ENCODE peak calls at places on chromosomes 5 and 9, in nine cellular contexts. One of them, this sample, is unnamed. For H3K4me1, the result is how much of the 10 kb centered on the place peaks cover.

GRCh38 chr9:21543187-21543586 is 61.1 kb upstream of the IFNE start:
- DNase-seq in right lobe of liver: no peak
- DNase-seq in hepatocyte: no peak
- DNase-seq in heart left ventricle: no peak
- DNase-seq in testis: no peak
- DNase-seq in astrocyte: no peak
- DNase-seq in pancreas: no peak
- DNase-seq in CD8-positive, alpha-beta memory T cell: no peak
- DNase-seq in GM23248: no peak
- DNase-seq in this sample: no peak

GRCh38 chr5:123868267-123868666 is 356.3 kb downstream of the CSNK1G3 start:
- DNase-seq in right lobe of liver: no peak
- DNase-seq in hepatocyte: peak
- DNase-seq in heart left ventricle: no peak
- DNase-seq in testis: no peak
- DNase-seq in astrocyte: no peak
- DNase-seq in pancreas: no peak
- DNase-seq in CD8-positive, alpha-beta memory T cell: no peak
- DNase-seq in GM23248: no peak
- DNase-seq in this sample: no peak

GRCh38 chr5:173623296-173623771 is 6.9 kb upstream of the BOD1 start:
- DNase-seq in right lobe of liver: peak
- DNase-seq in hepatocyte: peak
- DNase-seq in heart left ventricle: no peak
- DNase-seq in testis: no peak
- DNase-seq in astrocyte: no peak
- DNase-seq in pancreas: no peak
- DNase-seq in CD8-positive, alpha-beta memory T cell: no peak
- DNase-seq in GM23248: no peak
- DNase-seq in this sample: no peak

GRCh38 chr9:22354699-22355384 is 91.8 kb upstream of the DMRTA1 start:
- DNase-seq in right lobe of liver: no peak
- DNase-seq in hepatocyte: no peak
- DNase-seq in heart left ventricle: no peak
- DNase-seq in testis: no peak
- DNase-seq in astrocyte: peak
- DNase-seq in pancreas: no peak
- DNase-seq in CD8-positive, alpha-beta memory T cell: no peak
- DNase-seq in GM23248: no peak
- DNase-seq in this sample: no peak

GRCh38 chr5:133842846-133843725 is 125.3 kb downstream of the C5orf15 start:
- DNase-seq in right lobe of liver: no peak
- DNase-seq in hepatocyte: no peak
- DNase-seq in heart left ventricle: no peak
- DNase-seq in testis: no peak
- DNase-seq in astrocyte: peak
- DNase-seq in pancreas: peak
- DNase-seq in CD8-positive, alpha-beta memory T cell: no peak
- DNase-seq in GM23248: no peak
- DNase-seq in this sample: peak

GRCh38 chr5:172659909-172660628 is 19.0 kb downstream of the NEURL1B start:
- DNase-seq in right lobe of liver: peak
- DNase-seq in hepatocyte: peak
- DNase-seq in heart left ventricle: peak
- DNase-seq in testis: peak
- DNase-seq in astrocyte: peak
- DNase-seq in pancreas: peak
- DNase-seq in CD8-positive, alpha-beta memory T cell: no peak
- DNase-seq in GM23248: peak
- DNase-seq in this sample: peak

GRCh38 chr5:55969956-55970355 is 24.8 kb downstream of the IL6ST start:
- DNase-seq in right lobe of liver: no peak
- DNase-seq in hepatocyte: no peak
- DNase-seq in heart left ventricle: no peak
- DNase-seq in testis: no peak
- DNase-seq in astrocyte: peak
- DNase-seq in pancreas: no peak
- DNase-seq in CD8-positive, alpha-beta memory T cell: no peak
- DNase-seq in GM23248: peak
- DNase-seq in this sample: no peak

GRCh38 chr5:55959208-55959607 is 35.6 kb downstream of the IL6ST start:
- DNase-seq in right lobe of liver: no peak
- DNase-seq in hepatocyte: no peak
- DNase-seq in heart left ventricle: no peak
- DNase-seq in testis: no peak
- DNase-seq in astrocyte: no peak
- DNase-seq in pancreas: no peak
- DNase-seq in CD8-positive, alpha-beta memory T cell: no peak
- DNase-seq in GM23248: no peak
- DNase-seq in this sample: no peak

GRCh38 chr5:151477106-151477505 is 29.7 kb downstream of the SLC36A1 start:
- DNase-seq in right lobe of liver: no peak
- DNase-seq in hepatocyte: no peak
- DNase-seq in heart left ventricle: no peak
- DNase-seq in testis: no peak
- DNase-seq in astrocyte: no peak
- DNase-seq in pancreas: no peak
- DNase-seq in CD8-positive, alpha-beta memory T cell: no peak
- DNase-seq in GM23248: peak
- DNase-seq in this sample: peak

GRCh38 chr5:66929281-66929680 is 267.3 kb downstream of the CD180 start:
- DNase-seq in right lobe of liver: no peak
- DNase-seq in hepatocyte: no peak
- DNase-seq in heart left ventricle: no peak
- DNase-seq in testis: no peak
- DNase-seq in astrocyte: no peak
- DNase-seq in pancreas: no peak
- DNase-seq in CD8-positive, alpha-beta memory T cell: no peak
- DNase-seq in GM23248: no peak
- DNase-seq in this sample: no peak

GRCh38 chr5:105197531-105197930 is 1634.9 kb upstream of the NUDT12 start:
- DNase-seq in right lobe of liver: no peak
- DNase-seq in hepatocyte: no peak
- DNase-seq in heart left ventricle: no peak
- DNase-seq in testis: no peak
- DNase-seq in astrocyte: no peak
- DNase-seq in pancreas: no peak
- DNase-seq in CD8-positive, alpha-beta memory T cell: no peak
- DNase-seq in GM23248: no peak
- DNase-seq in this sample: no peak

GRCh38 chr9:85610074-85610855 is 131.5 kb downstream of the AGTPBP1 start:
- DNase-seq in right lobe of liver: no peak
- DNase-seq in hepatocyte: peak
- DNase-seq in heart left ventricle: no peak
- DNase-seq in testis: peak
- DNase-seq in astrocyte: peak
- DNase-seq in pancreas: peak
- DNase-seq in CD8-positive, alpha-beta memory T cell: peak
- DNase-seq in GM23248: peak
- DNase-seq in this sample: peak

GRCh38 chr5:148384389-148384756 is 615 bp downstream of the FBXO38 start:
- DNase-seq in right lobe of liver: no peak
- DNase-seq in hepatocyte: peak
- DNase-seq in heart left ventricle: peak
- DNase-seq in testis: no peak
- DNase-seq in astrocyte: no peak
- DNase-seq in pancreas: no peak
- DNase-seq in CD8-positive, alpha-beta memory T cell: no peak
- DNase-seq in GM23248: peak
- DNase-seq in this sample: no peak

GRCh38 chr5:173984218-173984617 is 4.8 kb upstream of the C5orf47 start:
- DNase-seq in right lobe of liver: no peak
- DNase-seq in hepatocyte: peak
- DNase-seq in heart left ventricle: no peak
- DNase-seq in testis: no peak
- DNase-seq in astrocyte: no peak
- DNase-seq in pancreas: no peak
- DNase-seq in CD8-positive, alpha-beta memory T cell: no peak
- DNase-seq in GM23248: peak
- DNase-seq in this sample: peak

GRCh38 chr9:86962692-86963091 is 15.4 kb upstream of the GAS1 start:
- DNase-seq in right lobe of liver: no peak
- DNase-seq in hepatocyte: no peak
- DNase-seq in heart left ventricle: no peak
- DNase-seq in testis: no peak
- DNase-seq in astrocyte: no peak
- DNase-seq in pancreas: no peak
- DNase-seq in CD8-positive, alpha-beta memory T cell: no peak
- DNase-seq in GM23248: no peak
- DNase-seq in this sample: no peak

GRCh38 chr5:60700347-60700815 is 415 bp upstream of the DEPDC1B start:
- DNase-seq in right lobe of liver: no peak
- DNase-seq in hepatocyte: no peak
- DNase-seq in heart left ventricle: no peak
- DNase-seq in testis: peak
- DNase-seq in astrocyte: peak
- DNase-seq in pancreas: no peak
- DNase-seq in CD8-positive, alpha-beta memory T cell: no peak
- DNase-seq in GM23248: no peak
- DNase-seq in this sample: peak

GRCh38 chr9:129487658-129488483 is 133.0 kb downstream of the C9orf50 start:
- DNase-seq in right lobe of liver: peak
- DNase-seq in hepatocyte: peak
- DNase-seq in heart left ventricle: peak
- DNase-seq in testis: peak
- DNase-seq in astrocyte: peak
- DNase-seq in pancreas: peak
- DNase-seq in CD8-positive, alpha-beta memory T cell: no peak
- DNase-seq in GM23248: peak
- DNase-seq in this sample: no peak

GRCh38 chr5:94771742-94772141 is 153.3 kb downstream of the SLF1 start:
- DNase-seq in right lobe of liver: no peak
- DNase-seq in hepatocyte: no peak
- DNase-seq in heart left ventricle: no peak
- DNase-seq in testis: no peak
- DNase-seq in astrocyte: no peak
- DNase-seq in pancreas: no peak
- DNase-seq in CD8-positive, alpha-beta memory T cell: no peak
- DNase-seq in GM23248: no peak
- DNase-seq in this sample: peak

GRCh38 chr5:14114615-14115251 is 28.4 kb upstream of the TRIO start:
- DNase-seq in right lobe of liver: no peak
- DNase-seq in hepatocyte: no peak
- DNase-seq in heart left ventricle: no peak
- DNase-seq in testis: no peak
- DNase-seq in astrocyte: peak
- DNase-seq in pancreas: no peak
- DNase-seq in CD8-positive, alpha-beta memory T cell: no peak
- DNase-seq in GM23248: peak
- DNase-seq in this sample: no peak

GRCh38 chr9:109117856-109118801 is 1.6 kb downstream of the TMEM245 start:
- DNase-seq in right lobe of liver: peak
- DNase-seq in hepatocyte: peak
- DNase-seq in heart left ventricle: peak
- DNase-seq in testis: peak
- DNase-seq in astrocyte: peak
- DNase-seq in pancreas: peak
- DNase-seq in CD8-positive, alpha-beta memory T cell: peak
- DNase-seq in GM23248: peak
- DNase-seq in this sample: no peak

DNA sequence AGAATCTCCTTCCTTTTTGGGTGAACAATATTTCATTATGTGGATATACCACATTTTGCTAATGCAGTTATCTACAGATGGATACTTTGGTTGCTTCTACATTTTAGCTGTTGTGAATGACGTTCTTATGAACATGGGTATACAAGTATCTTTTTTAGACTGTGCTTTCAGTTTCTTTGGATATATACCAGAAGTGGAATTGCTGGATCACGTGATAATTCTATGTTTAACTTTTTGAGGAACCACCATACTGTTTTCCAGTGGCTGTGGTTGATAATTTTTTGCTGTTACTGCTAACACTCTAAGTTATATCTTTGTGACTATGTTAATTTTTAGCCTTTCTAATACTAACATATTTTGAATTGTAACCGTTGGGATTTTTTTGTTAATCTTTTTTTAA is 12.5 kb downstream of the WDR70 start:
- DNase-seq in right lobe of liver: no peak
- DNase-seq in hepatocyte: no peak
- DNase-seq in heart left ventricle: no peak
- DNase-seq in testis: no peak
- DNase-seq in astrocyte: no peak
- DNase-seq in pancreas: no peak
- DNase-seq in CD8-positive, alpha-beta memory T cell: no peak
- DNase-seq in GM23248: no peak
- DNase-seq in this sample: no peak
- H3K27ac ChIP-seq in right lobe of liver: no peak
- H3K27ac ChIP-seq in hepatocyte: no peak
- H3K27ac ChIP-seq in heart left ventricle: no peak
- H3K27ac ChIP-seq in testis: no peak
- H3K27ac ChIP-seq in astrocyte: no peak
- H3K27ac ChIP-seq in pancreas: no peak
- H3K27ac ChIP-seq in CD8-positive, alpha-beta memory T cell: no peak
- H3K27ac ChIP-seq in GM23248: no peak
- H3K27ac ChIP-seq in this sample: no peak

GRCh38 chr5:141508440-141508807 is 19.5 kb downstream of the PCDHGC5 start:
- DNase-seq in right lobe of liver: no peak
- DNase-seq in hepatocyte: no peak
- DNase-seq in heart left ventricle: no peak
- DNase-seq in testis: no peak
- DNase-seq in astrocyte: no peak
- DNase-seq in pancreas: no peak
- DNase-seq in CD8-positive, alpha-beta memory T cell: no peak
- DNase-seq in GM23248: peak
- DNase-seq in this sample: no peak
- H3K4me3 ChIP-seq in right lobe of liver: no peak
- H3K4me3 ChIP-seq in hepatocyte: no peak
- H3K4me3 ChIP-seq in heart left ventricle: no peak
- H3K4me3 ChIP-seq in testis: no peak
- H3K4me3 ChIP-seq in astrocyte: peak
- H3K4me3 ChIP-seq in pancreas: no peak
- H3K4me3 ChIP-seq in CD8-positive, alpha-beta memory T cell: no peak
- H3K4me3 ChIP-seq in GM23248: peak
- H3K4me3 ChIP-seq in this sample: peak

DNA sequence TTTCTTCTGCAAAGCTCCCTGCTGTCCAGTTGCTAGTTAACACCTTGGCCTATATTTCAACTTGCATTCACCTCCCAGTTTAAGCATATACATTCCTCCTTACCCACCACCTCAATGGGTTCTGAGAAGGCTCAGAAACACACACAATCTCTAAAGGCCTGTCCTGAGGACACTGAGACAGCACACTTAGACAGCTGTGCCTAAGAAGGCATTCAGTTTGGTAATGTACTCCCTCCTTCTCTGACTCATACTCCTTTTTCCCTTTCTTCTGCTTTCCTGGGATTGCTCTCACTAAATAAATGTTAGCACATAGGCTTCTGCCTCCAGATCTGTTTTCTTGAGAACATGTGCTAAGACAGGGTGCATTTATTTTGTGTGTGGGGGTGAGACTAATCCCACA is 456.8 kb upstream of the CDH6 start:
- DNase-seq in right lobe of liver: no peak
- DNase-seq in hepatocyte: no peak
- DNase-seq in heart left ventricle: no peak
- DNase-seq in testis: no peak
- DNase-seq in astrocyte: peak
- DNase-seq in pancreas: no peak
- DNase-seq in CD8-positive, alpha-beta memory T cell: no peak
- DNase-seq in GM23248: no peak
- DNase-seq in this sample: no peak
- H3K4me1 ChIP-seq in right lobe of liver: under half
- H3K4me1 ChIP-seq in hepatocyte: under half
- H3K4me1 ChIP-seq in heart left ventricle: under half
- H3K4me1 ChIP-seq in testis: under half
- H3K4me1 ChIP-seq in astrocyte: under half
- H3K4me1 ChIP-seq in pancreas: under half
- H3K4me1 ChIP-seq in CD8-positive, alpha-beta memory T cell: under half
- H3K4me1 ChIP-seq in GM23248: under half
- H3K4me1 ChIP-seq in this sample: under half

GRCh38 chr9:33964369-33964768 is 84.3 kb downstream of the UBAP2 start:
- DNase-seq in right lobe of liver: no peak
- DNase-seq in hepatocyte: no peak
- DNase-seq in heart left ventricle: no peak
- DNase-seq in testis: no peak
- DNase-seq in astrocyte: no peak
- DNase-seq in pancreas: no peak
- DNase-seq in CD8-positive, alpha-beta memory T cell: no peak
- DNase-seq in GM23248: no peak
- DNase-seq in this sample: no peak
- H3K27ac ChIP-seq in right lobe of liver: no peak
- H3K27ac ChIP-seq in hepatocyte: no peak
- H3K27ac ChIP-seq in heart left ventricle: no peak
- H3K27ac ChIP-seq in testis: no peak
- H3K27ac ChIP-seq in astrocyte: no peak
- H3K27ac ChIP-seq in pancreas: no peak
- H3K27ac ChIP-seq in CD8-positive, alpha-beta memory T cell: no peak
- H3K27ac ChIP-seq in GM23248: no peak
- H3K27ac ChIP-seq in this sample: no peak